ENCODE peak calls at places on chromosomes 6 and 20, in five cellular contexts. H is stimulated activated CD4-positive, alpha-beta T cell treated with anti-CD3 and anti-CD28 coated beads, Interleukin-1b, Interleukin-23, amount 100 ng/mL, for 1 hour; S is GM12865; G is activated CD4-positive, alpha-beta T cell treated with anti-CD3 and anti-CD28 coated beads for 24 hours; R is GM12891. V is an unnamed sample.

GRCh38 chr6:20644667-20645370 is 110.6 kb downstream of the CDKAL1 start:
- DNase-seq in H (no peak), S (no peak), G (no peak), R (no peak), V (no peak)

GRCh38 chr20:4956200-4956810 is 45.0 kb downstream of the SLC23A2 start:
- DNase-seq in H (no peak), S (peak; percentile 75), G (no peak), R (no peak), V (no peak)

GRCh38 chr6:91155129-91155528 is 568.3 kb upstream of the MAP3K7 start:
- DNase-seq in H (no peak), S (peak; percentile 13), G (no peak), R (no peak), V (no peak)

GRCh38 chr6:99590728-99591672 is 15.6 kb upstream of the PRDM13 start:
- DNase-seq in H (no peak), S (no peak), G (no peak), R (no peak), V (no peak)

GRCh38 chr20:49642808-49643207 is 70.9 kb downstream of the B4GALT5 start:
- DNase-seq in H (no peak), S (no peak), G (no peak), R (no peak), V (no peak)

GRCh38 chr6:170208651-170209353 is 82.1 kb downstream of the DLL1 start:
- DNase-seq in H (no peak), S (no peak), G (no peak), R (no peak), V (no peak)

GRCh38 chr20:45969712-45970634 is 2.0 kb downstream of the ZNF335 start:
- DNase-seq in H (no peak), S (no peak), G (no peak), R (no peak), V (no peak)

GRCh38 chr6:71979911-71980310 is 93.6 kb downstream of the RIMS1 start:
- DNase-seq in H (no peak), S (no peak), G (no peak), R (no peak), V (no peak)

GRCh38 chr20:47273591-47274235 is 82.8 kb downstream of the ZMYND8 start:
- DNase-seq in H (no peak), S (no peak), G (no peak), R (no peak), V (no peak)

GRCh38 chr20:36334281-36335075 is 28.3 kb downstream of the DLGAP4 start:
- DNase-seq in H (no peak), S (no peak), G (no peak), R (no peak), V (no peak)

GRCh38 chr6:169019727-169020491 is 233.7 kb downstream of the THBS2 start:
- DNase-seq in H (no peak), S (no peak), G (no peak), R (no peak), V (no peak)

GRCh38 chr6:94673251-94673650 is 904.1 kb upstream of the MANEA start:
- DNase-seq in H (no peak), S (no peak), G (no peak), R (no peak), V (no peak)

GRCh38 chr6:69780585-69781178 is 16.1 kb downstream of the LMBRD1 start:
- DNase-seq in H (no peak), S (no peak), G (no peak), R (no peak), V (no peak)

GRCh38 chr20:54822407-54822806 is 347.0 kb downstream of the DOK5 start:
- DNase-seq in H (no peak), S (no peak), G (no peak), R (no peak), V (no peak)

GRCh38 chr20:20343886-20344381 is 24.0 kb upstream of the INSM1 start:
- DNase-seq in H (no peak), S (no peak), G (no peak), R (no peak), V (no peak)

GRCh38 chr6:139161169-139161568 is 26.3 kb downstream of the HECA start:
- DNase-seq in H (peak; percentile 39), S (peak; percentile 26), G (no peak), R (no peak), V (peak; percentile 60)

GRCh38 chr20:63454729-63455567 is 17.5 kb downstream of the KCNQ2 start:
- DNase-seq in H (no peak), S (no peak), G (no peak), R (no peak), V (no peak)

GRCh38 chr6:131159578-131159977 is 24.3 kb downstream of the AKAP7 start:
- DNase-seq in H (no peak), S (no peak), G (no peak), R (no peak), V (no peak)

GRCh38 chr6:26185802-26186201 is 98.6 kb downstream of the HFE start:
- DNase-seq in H (no peak), S (no peak), G (no peak), R (no peak), V (no peak)

GRCh38 chr6:24719125-24719931 is at the start of gene C6orf62:
- DNase-seq in H (no peak), S (peak; percentile 62), G (peak; percentile 35), R (no peak), V (no peak)